ENCODE peak calls at places on chromosomes 5 and 9, in seven cellular contexts. X is right atrium auricular region, A is heart right ventricle, W is A549, F is mammary epithelial cell, H is WERI-Rb-1, Y is ovary. N is an unnamed sample.

GRCh38 chr5:73265641-73266040 is 92.6 kb downstream of the TMEM174 start:
- DNase-seq in Y (no peak), W (no peak), F (no peak), H (peak), X (no peak), A (no peak), N (no peak)

GRCh38 chr9:82923410-82924242 is 139.3 kb downstream of the RASEF start:
- DNase-seq in A (no peak), H (peak), F (peak), X (no peak), W (no peak), Y (no peak), N (no peak)

GRCh38 chr5:73135429-73136276 is 15.3 kb downstream of the TMEM171 start:
- DNase-seq in A (no peak), X (no peak), Y (no peak), H (peak), F (peak), W (peak), N (no peak)

GRCh38 chr5:34914671-34915138 is 599 bp downstream of the RAD1 start:
- DNase-seq in H (no peak), W (peak), F (no peak), X (no peak), A (peak), Y (peak), N (no peak)

GRCh38 chr9:84583866-84584265 is 85.7 kb upstream of the NTRK2 start:
- DNase-seq in Y (no peak), F (no peak), W (no peak), A (no peak), X (no peak), H (no peak), N (no peak)

GRCh38 chr5:21063146-21063545 is 1075.1 kb upstream of the CDH18 start:
- DNase-seq in F (no peak), W (no peak), A (no peak), X (no peak), H (no peak), Y (no peak), N (no peak)

GRCh38 chr9:24698864-24699518 is 153.3 kb upstream of the IZUMO3 start:
- DNase-seq in H (no peak), A (no peak), W (no peak), Y (no peak), X (no peak), F (no peak), N (no peak)

GRCh38 chr5:171311698-171312083 is 2.6 kb downstream of the TLX3 start:
- DNase-seq in Y (no peak), W (no peak), H (no peak), X (no peak), F (no peak), A (no peak), N (no peak)

GRCh38 chr5:31531543-31531887 is 378 bp downstream of the DROSHA start:
- DNase-seq in A (peak), Y (no peak), H (peak), X (no peak), F (peak), W (peak), N (no peak)

GRCh38 chr5:73822989-73823339 is 197.0 kb downstream of the ARHGEF28 start:
- DNase-seq in Y (no peak), W (peak), F (peak), X (no peak), H (no peak), A (no peak), N (no peak)

GRCh38 chr9:19404278-19405075 is 4.3 kb upstream of the ACER2 start:
- DNase-seq in X (no peak), F (peak), Y (no peak), A (no peak), H (no peak), W (no peak), N (no peak)

GRCh38 chr5:53111139-53111538 is 1.6 kb upstream of the MOCS2 start:
- DNase-seq in W (no peak), Y (no peak), F (no peak), X (no peak), A (no peak), H (no peak), N (no peak)

GRCh38 chr5:16618138-16618897 is 1.5 kb upstream of the RETREG1 start:
- DNase-seq in X (no peak), W (no peak), A (no peak), H (no peak), Y (no peak), F (no peak), N (no peak)

GRCh38 chr5:81849769-81850367 is 99.0 kb upstream of the SSBP2 start:
- DNase-seq in Y (no peak), A (no peak), X (no peak), F (no peak), H (no peak), W (no peak), N (no peak)

GRCh38 chr5:15304914-15305834 is 194.8 kb upstream of the FBXL7 start:
- DNase-seq in X (no peak), W (no peak), Y (no peak), A (no peak), F (no peak), H (no peak), N (no peak)

DNA sequence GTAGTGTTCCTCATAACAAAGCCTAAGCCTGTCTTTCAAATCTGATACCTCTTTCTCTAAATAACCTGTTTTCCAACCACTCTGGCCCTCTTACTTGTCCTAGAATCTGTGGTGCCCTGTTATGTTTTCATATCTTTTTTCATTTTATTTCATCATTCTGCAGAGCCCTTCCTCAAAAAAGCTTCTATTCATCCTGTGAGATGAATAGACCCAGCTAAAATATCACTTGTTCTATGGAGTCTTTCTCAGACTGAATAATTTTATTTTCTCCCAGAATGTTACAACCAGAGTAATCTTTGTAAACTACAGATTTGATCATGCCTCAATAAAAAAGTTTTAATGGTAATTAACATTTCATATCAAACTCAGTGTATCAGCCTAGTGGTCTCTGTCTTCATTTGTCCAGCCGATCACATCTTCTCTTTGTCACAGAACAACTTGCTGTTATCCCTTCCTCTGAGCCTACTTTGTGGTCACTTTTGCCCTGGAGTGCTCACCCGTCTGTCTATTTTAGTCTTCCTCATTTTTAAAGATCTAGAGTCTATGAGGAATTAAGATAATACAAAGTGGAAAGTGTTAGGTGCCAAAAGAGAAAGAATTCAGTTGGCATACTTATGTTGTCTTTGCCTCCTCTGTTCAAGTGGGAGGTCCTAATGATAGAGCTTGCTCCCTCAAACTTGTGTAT is 77.8 kb downstream of the ZCCHC7 start:
- DNase-seq in A (no peak), X (no peak), F (no peak), H (no peak), Y (no peak), W (no peak), N (no peak)
- H3K27ac ChIP-seq in A (no peak), X (no peak), F (peak), H (peak), Y (no peak), W (no peak), N (no peak)

DNA sequence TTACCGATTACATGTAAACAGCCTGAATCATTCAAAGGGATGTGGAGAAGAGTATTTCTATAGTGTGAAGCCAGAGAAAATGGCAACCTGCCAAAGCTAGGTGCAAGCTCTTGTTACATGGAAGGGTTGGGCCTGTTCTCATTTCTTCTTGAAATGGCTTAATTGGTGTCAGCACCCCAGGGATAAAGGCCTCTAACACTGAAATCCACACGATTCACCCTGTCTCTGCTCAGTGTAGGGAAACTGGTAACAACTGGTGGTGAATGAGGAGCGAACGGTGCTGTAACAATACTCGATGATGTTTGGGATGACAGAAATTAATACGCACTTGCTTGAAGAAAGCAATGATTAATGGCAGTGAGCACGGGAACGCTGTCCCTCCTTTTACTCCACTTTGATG is 16.2 kb downstream of the PBX3 start:
- DNase-seq in Y (no peak), A (no peak), H (peak), X (no peak), F (peak), W (peak), N (peak)
- H3K27ac ChIP-seq in Y (no peak), A (no peak), H (peak), X (no peak), F (no peak), W (no peak), N (no peak)

GRCh38 chr9:107286057-107286456 is 3.0 kb downstream of the RAD23B start:
- DNase-seq in A (no peak), X (no peak), W (peak), Y (no peak), F (peak), H (no peak), N (no peak)

GRCh38 chr9:107285292-107285691 is 2.2 kb downstream of the RAD23B start:
- DNase-seq in A (no peak), X (no peak), Y (no peak), W (no peak), H (no peak), F (no peak), N (no peak)

GRCh38 chr9:107283621-107284616 is 840 bp downstream of the RAD23B start:
- DNase-seq in X (no peak), H (peak), W (peak), A (peak), Y (peak), F (peak), N (no peak)

GRCh38 chr9:107282759-107283620 is at the start of gene RAD23B:
- DNase-seq in W (peak), H (peak), Y (peak), X (peak), A (peak), F (peak), N (peak)

GRCh38 chr9:107284636-107285035 is 1.6 kb downstream of the RAD23B start:
- DNase-seq in F (no peak), H (no peak), X (no peak), W (no peak), A (no peak), Y (no peak), N (no peak)
- H3K27ac ChIP-seq in F (peak), H (peak), X (peak), W (peak), A (no peak), Y (no peak), N (no peak)

GRCh38 chr5:122292357-122292756 is 19.7 kb upstream of the SNCAIP start:
- DNase-seq in X (no peak), H (no peak), F (no peak), W (no peak), Y (no peak), A (no peak), N (no peak)

GRCh38 chr5:122300968-122301367 is 11.1 kb upstream of the SNCAIP start:
- DNase-seq in F (no peak), Y (no peak), X (no peak), H (no peak), W (no peak), A (no peak), N (no peak)

GRCh38 chr5:122295138-122295537 is 16.9 kb upstream of the SNCAIP start:
- DNase-seq in A (no peak), Y (no peak), F (peak), X (no peak), W (peak), H (peak), N (no peak)

GRCh38 chr5:122300374-122300773 is 11.7 kb upstream of the SNCAIP start:
- DNase-seq in F (no peak), X (no peak), A (no peak), Y (no peak), H (no peak), W (no peak), N (no peak)

DNA sequence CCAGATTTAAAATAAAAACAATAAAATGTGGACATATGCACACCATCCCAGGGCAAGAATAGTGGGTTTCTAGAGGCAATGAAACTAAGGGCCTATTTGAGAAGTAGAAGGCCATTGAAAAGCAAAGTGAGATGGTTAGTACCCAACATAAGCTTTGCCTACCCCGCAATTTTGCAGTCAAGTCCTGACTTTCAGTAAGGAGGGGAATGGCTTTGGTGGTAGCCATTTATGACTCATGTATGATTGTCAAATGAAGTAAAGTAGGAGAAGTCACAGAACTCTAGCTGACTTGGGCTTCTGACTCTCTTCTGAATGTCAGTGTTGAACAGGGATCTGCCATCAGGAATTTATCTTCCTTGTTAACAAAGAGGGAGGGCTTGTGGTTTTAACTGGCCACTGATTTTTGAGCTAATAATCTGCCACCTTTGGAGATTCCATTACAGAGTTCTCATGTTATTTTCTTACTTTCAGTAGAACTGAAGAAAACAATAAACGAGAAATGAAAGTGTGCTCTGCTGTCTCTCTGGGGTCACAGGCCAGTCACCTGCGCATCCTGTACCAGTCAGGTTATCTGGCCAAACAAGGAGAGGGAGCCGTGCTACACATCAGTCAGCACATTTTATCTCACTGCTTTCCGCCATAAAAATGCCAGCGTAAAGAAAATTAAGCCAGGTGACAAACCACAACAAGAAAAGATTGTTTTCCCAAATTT is 14.3 kb upstream of the SNCAIP start:
- DNase-seq in W (no peak), A (no peak), Y (no peak), H (no peak), F (no peak), X (no peak), N (no peak)
- H3K27ac ChIP-seq in W (no peak), A (no peak), Y (no peak), H (no peak), F (no peak), X (no peak), N (no peak)

DNA sequence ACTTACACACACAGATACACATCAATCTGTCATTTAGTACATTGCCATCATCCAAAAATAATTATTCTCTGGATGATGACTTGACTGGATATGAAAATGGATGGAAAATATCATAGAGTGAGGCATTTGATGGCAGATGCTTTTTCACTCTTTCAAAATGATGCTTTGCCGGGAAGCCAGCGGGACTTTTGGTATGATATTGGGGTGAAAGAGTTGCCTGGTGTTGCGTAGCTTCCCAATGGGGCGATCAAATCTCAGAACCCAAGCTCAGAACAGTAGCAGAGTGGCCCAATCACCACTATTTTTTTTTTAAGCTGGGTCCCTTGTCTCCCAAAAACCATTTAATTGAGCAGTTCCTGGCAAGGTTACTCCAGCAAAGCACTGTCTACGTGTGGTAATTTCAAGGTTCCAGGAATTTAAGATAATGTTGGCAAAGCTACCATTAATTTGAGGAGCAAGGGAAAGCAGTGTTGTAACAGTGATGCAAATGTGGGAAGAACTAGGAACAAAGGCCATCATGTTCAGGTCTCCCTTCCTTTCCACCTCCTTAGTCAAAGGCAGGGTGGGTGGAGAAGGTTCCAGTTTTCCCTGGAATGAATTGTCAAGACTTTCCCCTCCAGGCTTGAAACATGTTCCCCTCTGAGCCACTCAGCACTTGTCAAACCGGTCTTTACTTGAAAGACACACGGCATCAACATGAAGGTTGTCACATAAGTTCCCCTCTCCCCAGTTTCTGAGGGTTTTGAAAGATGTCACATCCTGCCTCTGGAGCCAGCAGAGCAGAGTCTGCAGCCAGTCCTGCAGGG is 226.2 kb downstream of the GAS1 start:
- DNase-seq in H (no peak), X (peak), A (no peak), W (no peak), Y (no peak), F (peak), N (no peak)
- H3K27ac ChIP-seq in H (no peak), X (peak), A (no peak), W (no peak), Y (no peak), F (peak), N (no peak)

DNA sequence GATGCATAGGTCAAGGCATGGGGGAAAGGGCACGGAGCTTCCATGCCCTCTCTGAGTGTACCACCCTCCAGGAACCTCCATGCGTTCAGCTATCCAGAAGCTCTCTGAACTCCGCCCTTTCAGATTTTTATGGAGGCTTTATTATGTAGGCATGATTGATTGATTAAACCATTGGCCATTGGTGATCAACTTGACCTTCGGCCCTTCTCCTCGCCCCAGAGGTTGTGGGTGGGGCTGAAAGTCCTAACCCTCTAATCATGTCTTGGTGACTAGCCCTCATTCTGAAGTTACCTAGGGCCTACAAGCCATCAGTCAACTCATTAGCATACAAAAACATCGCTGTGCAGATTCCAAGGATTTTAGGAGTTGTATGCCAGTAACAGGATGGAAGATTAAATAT is 323.7 kb upstream of the KLF4 start:
- DNase-seq in H (no peak), A (no peak), Y (no peak), X (no peak), F (no peak), W (no peak), N (no peak)
- H3K27ac ChIP-seq in H (no peak), A (no peak), Y (no peak), X (no peak), F (no peak), W (no peak), N (no peak)